ENCODE peak calls at places on chromosomes 16 and 17, in five cellular contexts. X is T1000; H is left lobe of liver; V is stimulated activated naive B cell treated with anti-CD40 and anti-IgM and Interleukin-4, amounts not matched to agents 10 μg/mL and 1 μg/mL and 100 μg/mL, for 72 hours; F is cardiac muscle cell. A is an unnamed sample.

GRCh38 chr17:37694734-37695133 is 50.1 kb downstream of the HNF1B start:
- DNase-seq in X (no peak), H (no peak), V (no peak), F (no peak), A (no peak)

GRCh38 chr16:87740909-87741424 is 24.8 kb downstream of the KLHDC4 start:
- DNase-seq in X (no peak), H (no peak), V (no peak), F (no peak), A (peak; percentile 23)

GRCh38 chr17:61007980-61008379 is 330.3 kb downstream of the BCAS3 start:
- DNase-seq in X (no peak), H (no peak), V (no peak), F (peak; percentile 14), A (peak; percentile 21)

GRCh38 chr16:16028311-16028999 is 79.0 kb downstream of the ABCC1 start:
- DNase-seq in X (no peak), H (no peak), V (no peak), F (no peak), A (no peak)

GRCh38 chr17:70138309-70138865 is 30.9 kb upstream of the KCNJ2 start:
- DNase-seq in X (peak; percentile 33), H (no peak), V (no peak), F (no peak), A (no peak)

GRCh38 chr17:77831497-77832179 is 126.9 kb upstream of the TNRC6C start:
- DNase-seq in X (no peak), H (no peak), V (no peak), F (no peak), A (peak; percentile 92)

GRCh38 chr16:66486773-66487579 is 59.9 kb downstream of the BEAN1 start:
- DNase-seq in X (peak; percentile 51), H (peak; percentile 44), V (no peak), F (no peak), A (peak; percentile 60)

GRCh38 chr17:81251943-81252301 is 12.8 kb downstream of the NDUFAF8 start:
- DNase-seq in X (no peak), H (no peak), V (no peak), F (peak; percentile 47), A (no peak)

GRCh38 chr17:78678220-78678554 is 101.0 kb upstream of the DNAH17 start:
- DNase-seq in X (no peak), H (no peak), V (no peak), F (no peak), A (no peak)

GRCh38 chr17:66481259-66481658 is 178.8 kb downstream of the PRKCA start:
- DNase-seq in X (no peak), H (no peak), V (no peak), F (no peak), A (no peak)

GRCh38 chr16:86961133-86961720 is 356.0 kb downstream of the C16orf95 start:
- DNase-seq in X (no peak), H (no peak), V (no peak), F (no peak), A (peak; percentile 27)